ENCODE peak calls at places on chromosomes 12 and 14, in seven cellular contexts. M is HL-60, R is lung, Q is IMR-90, G is AG10803, I is nephron progenitor cell, E is dorsolateral prefrontal cortex. T is an unnamed sample.

GRCh38 chr14:55361190-55361589 is 50.4 kb downstream of the ATG14 start:
- DNase-seq in I (no peak), R (no peak), M (no peak), G (peak; percentile 70), Q (no peak), E (no peak), T (no peak)

GRCh38 chr12:6465467-6466183 is 4.9 kb downstream of the VAMP1 start:
- DNase-seq in M (peak; percentile 58), R (peak; percentile 61), Q (peak; percentile 77), G (peak; percentile 77), E (no peak), I (peak; percentile 56), T (peak; percentile 63)

GRCh38 chr12:43551271-43551970 is 582 bp downstream of the ADAMTS20 start:
- DNase-seq in R (no peak), I (peak; percentile 60), Q (no peak), G (no peak), M (no peak), E (no peak), T (peak; percentile 18)

GRCh38 chr14:92635031-92635430 is 113.4 kb downstream of the LGMN start:
- DNase-seq in M (no peak), Q (no peak), G (no peak), R (no peak), I (no peak), E (no peak), T (no peak)

GRCh38 chr14:68894123-68894522 is 85.0 kb downstream of the ACTN1 start:
- DNase-seq in I (no peak), G (no peak), R (no peak), Q (peak; percentile 31), M (no peak), E (no peak), T (no peak)

GRCh38 chr12:2405039-2405438 is 352.3 kb downstream of the CACNA1C start:
- DNase-seq in R (no peak), G (no peak), M (no peak), E (no peak), I (no peak), Q (no peak), T (no peak)

GRCh38 chr12:54000105-54000773 is at the start of gene HOXC9:
- DNase-seq in G (no peak), I (peak; percentile 26), R (no peak), E (no peak), M (no peak), Q (no peak), T (no peak)

GRCh38 chr12:124829008-124829707 is 34.5 kb downstream of the SCARB1 start:
- DNase-seq in R (no peak), M (no peak), I (no peak), G (peak; percentile 92), Q (peak; percentile 85), E (peak; percentile 50), T (no peak)

GRCh38 chr12:24948452-24948815 is 467 bp downstream of the BCAT1 start:
- DNase-seq in G (peak; percentile 52), Q (peak; percentile 54), R (no peak), M (peak; percentile 13), I (peak; percentile 14), E (no peak), T (no peak)

GRCh38 chr14:105414456-105415371 is 4.9 kb upstream of the MTA1 start:
- DNase-seq in M (peak; percentile 66), G (peak; percentile 61), I (peak; percentile 75), Q (peak; percentile 52), E (peak; percentile 87), R (peak; percentile 55), T (peak; percentile 59)

GRCh38 chr14:42703501-42703900 is 1096.8 kb downstream of the LRFN5 start:
- DNase-seq in I (no peak), G (no peak), M (no peak), E (no peak), Q (no peak), R (no peak), T (no peak)

GRCh38 chr12:129771238-129771637 is 132.6 kb downstream of the TMEM132D start:
- DNase-seq in Q (no peak), G (no peak), E (no peak), M (no peak), I (no peak), R (no peak), T (no peak)

GRCh38 chr12:3175238-3175637 is 98.1 kb downstream of the TSPAN9 start:
- DNase-seq in M (no peak), G (no peak), I (no peak), R (no peak), Q (no peak), E (no peak), T (no peak)

GRCh38 chr14:34328178-34328577 is 133.9 kb downstream of the SPTSSA start:
- DNase-seq in M (no peak), Q (peak; percentile 7), R (no peak), I (no peak), E (no peak), G (no peak), T (no peak)

GRCh38 chr14:34330846-34331245 is 131.2 kb downstream of the SPTSSA start:
- DNase-seq in Q (no peak), E (no peak), G (no peak), I (no peak), R (no peak), M (no peak), T (no peak)

GRCh38 chr14:34334329-34334728 is 127.7 kb downstream of the SPTSSA start:
- DNase-seq in E (no peak), M (no peak), R (no peak), G (no peak), Q (no peak), I (no peak), T (no peak)

GRCh38 chr14:34329281-34329680 is 132.8 kb downstream of the SPTSSA start:
- DNase-seq in E (no peak), G (no peak), M (no peak), I (no peak), Q (peak; percentile 14), R (no peak), T (no peak)

GRCh38 chr14:34331728-34332623 is 130.1 kb downstream of the SPTSSA start:
- DNase-seq in Q (peak; percentile 62), E (peak; percentile 35), G (peak; percentile 20), R (peak; percentile 74), I (peak; percentile 77), M (peak; percentile 66), T (peak; percentile 49)
- TF ChIP-seq CTCF in Q (peak; percentile 61), E (peak; percentile 65), G (peak; percentile 82), R (peak; percentile 65), I (peak; percentile 80), M (peak; percentile 77), T (peak; percentile 85)

GRCh38 chr12:49064767-49065152 is 4.2 kb upstream of the KMT2D start:
- DNase-seq in G (no peak), M (no peak), R (no peak), I (no peak), Q (no peak), E (no peak), T (no peak)

GRCh38 chr12:49070971-49071370 is 1.2 kb upstream of the RHEBL1 start:
- DNase-seq in E (no peak), I (no peak), R (no peak), M (no peak), G (no peak), Q (no peak), T (no peak)

GRCh38 chr12:49068879-49069506 is 786 bp downstream of the RHEBL1 start:
- DNase-seq in Q (no peak), I (peak; percentile 26), M (no peak), E (no peak), G (no peak), R (no peak), T (no peak)

GRCh38 chr12:49066120-49066519 is 3.7 kb downstream of the RHEBL1 start:
- DNase-seq in M (no peak), G (no peak), I (no peak), R (no peak), Q (no peak), E (no peak), T (no peak)

GRCh38 chr12:49069507-49070346 is at the start of gene RHEBL1:
- DNase-seq in R (peak; percentile 98), G (peak; percentile 93), I (peak; percentile 98), Q (peak; percentile 92), M (peak; percentile 99), E (peak; percentile 98), T (peak; percentile 98)
- TF ChIP-seq CTCF in R (no peak), G (peak; percentile 15), I (no peak), Q (peak; percentile 10), M (peak; percentile 18), E (peak; percentile 20), T (peak; percentile 39)

GRCh38 chr12:123519151-123520001 is 14.1 kb downstream of the RILPL1 start:
- DNase-seq in R (peak; percentile 75), Q (peak; percentile 56), M (no peak), I (no peak), E (peak; percentile 67), G (peak; percentile 79), T (no peak)
- TF ChIP-seq CTCF in R (no peak), Q (no peak), M (no peak), I (no peak), E (no peak), G (no peak), T (no peak)

GRCh38 chr12:95955549-95956159 is 12.5 kb downstream of the AMDHD1 start:
- DNase-seq in R (no peak), M (no peak), G (no peak), E (no peak), I (no peak), Q (no peak), T (no peak)

GRCh38 chr12:95963104-95963503 is 20.0 kb downstream of the AMDHD1 start:
- DNase-seq in Q (no peak), M (peak; percentile 48), E (no peak), I (no peak), R (no peak), G (no peak), T (no peak)

GRCh38 chr12:95960241-95960640 is 17.1 kb downstream of the AMDHD1 start:
- DNase-seq in R (no peak), M (no peak), G (no peak), Q (no peak), I (no peak), E (no peak), T (no peak)

GRCh38 chr12:95956557-95957145 is 13.5 kb downstream of the AMDHD1 start:
- DNase-seq in M (no peak), R (no peak), G (no peak), Q (no peak), I (no peak), E (no peak), T (no peak)

DNA sequence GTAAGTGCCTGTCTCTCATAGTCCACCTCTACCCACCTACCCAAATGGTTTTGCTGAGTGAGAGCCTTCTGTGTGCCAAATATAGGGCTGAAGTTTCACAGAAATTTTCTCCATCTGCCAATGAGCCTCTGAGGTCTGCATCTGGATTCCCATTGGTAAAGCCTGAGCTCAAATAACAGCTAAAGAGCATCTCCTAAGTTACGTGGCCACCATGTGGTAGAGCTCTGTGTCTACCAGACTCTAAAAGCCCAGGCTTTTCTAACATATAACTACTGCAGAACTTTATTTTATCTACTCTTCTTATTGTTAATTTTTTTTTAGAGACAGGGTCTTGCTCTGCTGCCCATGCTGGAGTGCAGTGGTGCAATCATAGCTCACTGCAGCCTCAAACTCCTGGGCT is 16.0 kb downstream of the AMDHD1 start:
- DNase-seq in M (no peak), E (no peak), I (no peak), G (peak; percentile 10), R (no peak), Q (peak; percentile 14), T (no peak)
- TF ChIP-seq CTCF in M (no peak), E (no peak), I (no peak), G (no peak), R (no peak), Q (no peak), T (peak; percentile 14)

GRCh38 chr12:127893875-127894635 is 372.9 kb upstream of the TMEM132C start:
- DNase-seq in E (no peak), G (no peak), I (peak; percentile 8), Q (no peak), M (no peak), R (no peak), T (no peak)
- TF ChIP-seq CTCF in E (peak; percentile 44), G (peak; percentile 48), I (peak; percentile 45), Q (no peak), M (peak; percentile 37), R (no peak), T (peak; percentile 50)

T was measured in progenitor cell of endocrine pancreas.